ENCODE peak calls at places on chromosomes 5 and 9, in four cellular contexts. D is Calu3, P is Peyer's patch, K is kidney. Z is an unnamed sample.

GRCh38 chr9:33116855-33117254 is 40.4 kb upstream of the SMU1 start:
- DNase-seq in D (no peak), P (no peak), K (no peak), Z (no peak)

GRCh38 chr9:122827759-122828090 is 663 bp downstream of the PDCL start:
- DNase-seq in D (no peak), P (peak), K (no peak), Z (peak)

GRCh38 chr9:95634581-95634980 is 117.8 kb upstream of the PTCH1 start:
- DNase-seq in D (no peak), P (no peak), K (no peak), Z (no peak)

GRCh38 chr9:30301271-30301963 is 2083.0 kb upstream of the ACO1 start:
- DNase-seq in D (no peak), P (no peak), K (no peak), Z (peak)

GRCh38 chr5:6856658-6857057 is 143.4 kb downstream of the TENT4A start:
- DNase-seq in D (no peak), P (no peak), K (no peak), Z (no peak)

GRCh38 chr5:18736051-18736398 is 1101.8 kb downstream of the TAF11L14 start:
- DNase-seq in D (no peak), P (no peak), K (no peak), Z (no peak)

GRCh38 chr5:73129143-73129542 is 8.8 kb downstream of the TMEM171 start:
- DNase-seq in D (no peak), P (no peak), K (no peak), Z (peak)

GRCh38 chr9:70340572-70340971 is 73.9 kb downstream of the KLF9 start:
- DNase-seq in D (no peak), P (no peak), K (no peak), Z (no peak)

GRCh38 chr5:176889321-176890280 is 9.5 kb downstream of the HK3 start:
- DNase-seq in D (no peak), P (peak), K (no peak), Z (no peak)

GRCh38 chr5:82793808-82794419 is 283.3 kb downstream of the TMEM167A start:
- DNase-seq in D (peak), P (peak), K (no peak), Z (peak)

GRCh38 chr9:14205463-14205862 is 108.5 kb downstream of the NFIB start:
- DNase-seq in D (no peak), P (no peak), K (no peak), Z (no peak)

GRCh38 chr9:108776920-108777650 is 78.7 kb downstream of the ACTL7B start:
- DNase-seq in D (peak), P (no peak), K (no peak), Z (no peak)

GRCh38 chr5:143642791-143643190 is 169.2 kb upstream of the HMHB1 start:
- DNase-seq in D (no peak), P (no peak), K (no peak), Z (no peak)

GRCh38 chr5:90901263-90901662 is 342.7 kb downstream of the ADGRV1 start:
- DNase-seq in D (no peak), P (no peak), K (no peak), Z (no peak)

GRCh38 chr5:127290019-127290945 is at the start of gene MEGF10:
- DNase-seq in D (peak), P (peak), K (no peak), Z (peak)

GRCh38 chr5:172149073-172149472 is 39.0 kb downstream of the STK10 start:
- DNase-seq in D (no peak), P (no peak), K (no peak), Z (no peak)

GRCh38 chr5:1855573-1855972 is 27.2 kb downstream of the IRX4 start:
- DNase-seq in D (no peak), P (no peak), K (no peak), Z (no peak)

GRCh38 chr5:154646841-154647759 is 108.1 kb upstream of the LARP1 start:
- DNase-seq in D (peak), P (peak), K (peak), Z (peak)

GRCh38 chr9:76090330-76090729 is 199.9 kb downstream of the PCSK5 start:
- DNase-seq in D (no peak), P (no peak), K (no peak), Z (no peak)

GRCh38 chr5:113065626-113066025 is 89.0 kb downstream of the DCP2 start:
- DNase-seq in D (no peak), P (no peak), K (no peak), Z (no peak)

GRCh38 chr5:17258429-17258828 is 41.0 kb downstream of the BASP1 start:
- DNase-seq in D (no peak), P (no peak), K (no peak), Z (no peak)

GRCh38 chr9:74322661-74323314 is 174.3 kb upstream of the RORB start:
- DNase-seq in D (no peak), P (no peak), K (no peak), Z (no peak)

GRCh38 chr9:95801797-95802196 is 73.7 kb upstream of the ERCC6L2 start:
- DNase-seq in D (no peak), P (no peak), K (no peak), Z (no peak)

GRCh38 chr9:109383947-109384346 is 63.1 kb upstream of the EPB41L4B start:
- DNase-seq in D (no peak), P (no peak), K (no peak), Z (no peak)

GRCh38 chr5:53091304-53091703 is 18.3 kb downstream of the MOCS2 start:
- DNase-seq in D (no peak), P (no peak), K (no peak), Z (no peak)

GRCh38 chr9:35903049-35903448 is 3.0 kb upstream of the HRCT1 start:
- DNase-seq in D (peak), P (peak), K (no peak), Z (no peak)

GRCh38 chr5:14147210-14147609 is 4.1 kb downstream of the TRIO start:
- DNase-seq in D (no peak), P (no peak), K (no peak), Z (no peak)

GRCh38 chr9:20191239-20191840 is 402.5 kb upstream of the SLC24A2 start:
- DNase-seq in D (no peak), P (no peak), K (no peak), Z (no peak)

GRCh38 chr9:34332370-34332964 is 3.1 kb downstream of the NUDT2 start:
- DNase-seq in D (no peak), P (no peak), K (no peak), Z (no peak)

GRCh38 chr5:137604348-137605095 is 105.4 kb upstream of the SPOCK1 start:
- DNase-seq in D (peak), P (no peak), K (no peak), Z (no peak)

GRCh38 chr5:129902806-129903205 is 1.5 kb upstream of the CHSY3 start:
- DNase-seq in D (no peak), P (no peak), K (no peak), Z (no peak)

GRCh38 chr5:129903466-129904101 is 681 bp upstream of the CHSY3 start:
- DNase-seq in D (no peak), P (peak), K (no peak), Z (no peak)

GRCh38 chr5:129905467-129906176 is 1.4 kb downstream of the CHSY3 start:
- DNase-seq in D (no peak), P (no peak), K (peak), Z (peak)

GRCh38 chr5:129904667-129905466 is 602 bp downstream of the CHSY3 start:
- DNase-seq in D (peak), P (no peak), K (peak), Z (peak)

DNA sequence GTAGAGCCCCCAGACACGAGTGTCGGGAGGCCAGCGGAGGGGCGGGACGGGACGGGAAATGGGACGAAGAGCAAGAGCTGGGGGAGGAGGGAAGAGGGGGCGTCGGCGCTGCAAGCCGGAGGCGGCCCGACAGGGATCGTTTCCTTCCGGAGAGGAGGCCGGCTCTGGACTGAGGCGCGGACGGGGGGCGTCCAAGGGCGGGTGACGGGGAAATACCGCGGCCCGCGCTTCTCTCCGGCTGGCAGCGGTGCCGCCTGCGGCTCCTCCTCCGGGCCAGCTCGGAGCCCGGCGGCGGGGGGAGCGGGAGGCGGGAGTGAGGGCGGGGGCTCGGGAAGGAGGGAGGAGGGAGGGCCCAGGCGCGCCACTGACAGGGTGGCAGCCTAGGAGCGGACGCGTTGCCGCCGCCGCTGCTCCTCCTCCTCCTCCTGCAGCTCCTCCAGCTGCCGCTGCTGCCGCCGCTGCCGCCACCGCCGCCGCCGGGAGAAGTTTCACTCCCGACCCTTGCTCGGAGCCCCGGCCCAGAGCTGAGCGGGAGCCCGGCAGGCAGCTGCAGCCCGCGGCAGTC is at the start of gene CHSY3:
- DNase-seq in D (peak), P (peak), K (peak), Z (peak)
- TF ChIP-seq CTCF in D (no peak), P (peak), K (no peak), Z (peak)

GRCh38 chr5:80686757-80687156 is 32.0 kb upstream of the DHFR start:
- DNase-seq in D (no peak), P (no peak), K (no peak), Z (no peak)
- TF ChIP-seq CTCF in D (peak), P (peak), K (no peak), Z (peak)

DNA sequence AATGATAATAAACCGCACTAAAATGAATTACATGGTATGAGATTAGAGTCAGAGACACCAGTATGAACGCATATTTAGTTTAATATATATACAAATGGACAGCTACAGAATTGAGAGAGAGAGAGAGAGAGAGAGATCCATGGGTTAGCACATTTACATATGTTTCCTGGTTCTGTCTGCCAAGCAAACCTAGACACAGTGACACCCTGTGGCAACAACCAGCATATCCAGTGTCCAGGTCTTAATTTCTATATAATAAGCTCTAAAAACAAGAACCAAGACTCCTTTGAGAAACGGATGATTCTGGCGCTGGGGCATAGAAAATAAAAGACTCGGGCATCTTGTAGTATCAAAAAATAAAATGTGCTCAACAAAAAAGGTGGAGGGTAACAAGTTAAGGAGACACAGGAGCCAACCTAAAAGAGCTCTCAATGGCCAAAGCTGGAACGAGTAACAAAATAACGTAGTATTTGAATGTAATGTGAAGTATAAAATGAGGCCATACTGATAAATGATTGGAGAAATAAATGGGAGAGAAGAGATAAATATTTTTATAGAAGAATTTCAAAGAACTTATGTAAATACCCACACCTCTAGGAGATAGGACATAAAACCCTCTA is 84.5 kb downstream of the RFX3 start:
- DNase-seq in D (peak), P (peak), K (no peak), Z (peak)
- TF ChIP-seq CTCF in D (peak), P (peak), K (peak), Z (peak)

GRCh38 chr5:5063533-5063953 is 76.6 kb upstream of the ADAMTS16 start:
- DNase-seq in D (no peak), P (no peak), K (no peak), Z (no peak)
- TF ChIP-seq CTCF in D (no peak), P (no peak), K (peak), Z (no peak)

GRCh38 chr9:125142560-125143376 is 560 bp downstream of the SCAI start:
- DNase-seq in D (peak), P (no peak), K (no peak), Z (peak)
- TF ChIP-seq CTCF in D (no peak), P (no peak), K (no peak), Z (no peak)

GRCh38 chr9:132176338-132176737 is 14.5 kb downstream of the NTNG2 start:
- DNase-seq in D (no peak), P (no peak), K (no peak), Z (no peak)

GRCh38 chr9:132172185-132172584 is 10.3 kb downstream of the NTNG2 start:
- DNase-seq in D (no peak), P (no peak), K (no peak), Z (no peak)

GRCh38 chr9:132169672-132170392 is 8.0 kb downstream of the NTNG2 start:
- DNase-seq in D (peak), P (peak), K (no peak), Z (peak)

GRCh38 chr9:132171702-132172101 is 9.8 kb downstream of the NTNG2 start:
- DNase-seq in D (no peak), P (no peak), K (no peak), Z (no peak)

DNA sequence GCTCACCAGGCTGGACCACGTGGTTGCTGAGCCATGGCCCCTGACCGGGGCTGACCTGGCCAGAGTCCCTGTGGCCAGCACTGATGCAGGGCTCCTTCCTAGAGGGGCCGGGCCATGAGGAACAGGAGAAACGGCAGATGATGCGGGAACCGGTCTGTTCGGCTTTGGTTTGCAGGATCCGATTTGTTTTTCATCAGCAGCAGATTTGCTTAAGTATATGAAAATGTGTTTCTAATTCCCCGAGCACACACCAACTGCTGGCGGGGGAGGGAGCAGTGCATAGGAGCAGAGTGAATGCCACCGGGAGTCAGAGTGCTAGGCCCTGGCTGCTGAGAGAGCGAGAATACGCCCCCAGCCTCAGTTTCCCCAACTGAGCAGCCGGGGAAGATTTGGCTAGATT is 13.6 kb downstream of the NTNG2 start:
- DNase-seq in D (no peak), P (no peak), K (no peak), Z (no peak)
- TF ChIP-seq CTCF in D (no peak), P (no peak), K (no peak), Z (no peak)

GRCh38 chr5:76175821-76176403 is 92.7 kb downstream of the SV2C start:
- DNase-seq in D (no peak), P (no peak), K (no peak), Z (no peak)

GRCh38 chr5:76174101-76174500 is 90.9 kb downstream of the SV2C start:
- DNase-seq in D (no peak), P (no peak), K (no peak), Z (no peak)

GRCh38 chr5:76178913-76179312 is 95.7 kb downstream of the SV2C start:
- DNase-seq in D (no peak), P (no peak), K (no peak), Z (no peak)

GRCh38 chr5:76177974-76178373 is 94.8 kb downstream of the SV2C start:
- DNase-seq in D (no peak), P (no peak), K (no peak), Z (no peak)

GRCh38 chr5:76175051-76175666 is 92.0 kb downstream of the SV2C start:
- DNase-seq in D (peak), P (peak), K (no peak), Z (peak)
- TF ChIP-seq CTCF in D (peak), P (peak), K (peak), Z (no peak)

GRCh38 chr9:26142201-26142600 is 464.0 kb upstream of the TUSC1 start:
- DNase-seq in D (no peak), P (no peak), K (no peak), Z (no peak)
- TF ChIP-seq CTCF in D (no peak), P (no peak), K (no peak), Z (no peak)

DNA sequence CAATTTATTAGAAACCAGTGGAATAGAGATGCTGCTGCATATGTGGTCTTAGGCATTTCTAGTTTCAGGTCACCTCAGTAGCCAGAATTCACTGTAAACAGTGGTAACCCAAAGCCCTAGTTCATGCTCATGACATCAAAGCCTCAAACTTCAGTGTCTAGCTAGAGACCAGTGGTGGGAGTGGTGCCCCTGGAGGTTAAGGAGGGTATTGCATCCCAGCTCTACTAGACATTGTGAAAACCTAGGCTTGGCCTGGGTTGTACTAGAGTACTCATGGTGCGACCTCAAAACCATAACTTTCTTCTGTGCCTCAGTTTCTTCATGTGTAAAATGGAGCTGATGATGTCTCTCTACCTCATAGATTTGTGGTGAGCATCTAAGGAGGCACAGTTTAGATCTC is 18.8 kb downstream of the COL5A1 start:
- DNase-seq in D (no peak), P (no peak), K (no peak), Z (no peak)
- TF ChIP-seq CTCF in D (no peak), P (no peak), K (no peak), Z (peak)

GRCh38 chr9:68791169-68791568 is 86.1 kb downstream of the PIP5K1B start:
- DNase-seq in D (no peak), P (no peak), K (no peak), Z (no peak)
- TF ChIP-seq CTCF in D (no peak), P (no peak), K (no peak), Z (no peak)